ENCODE peak calls at places on chromosomes 6 and 20, in four cellular contexts. O, Q, M and U are unnamed samples.

GRCh38 chr6:161844804-161845203 is 570.9 kb upstream of the AGPAT4 start:
- DNase-seq in O (no peak), Q (no peak), M (no peak), U (no peak)

GRCh38 chr20:33305591-33306057 is 22.6 kb downstream of the BPIFB1 start:
- DNase-seq in O (no peak), Q (no peak), M (no peak), U (no peak)

GRCh38 chr6:125947581-125947980 is 9.0 kb upstream of the HINT3 start:
- DNase-seq in O (no peak), Q (no peak), M (no peak), U (no peak)

GRCh38 chr20:59583428-59584277 is 20.7 kb upstream of the PHACTR3 start:
- DNase-seq in O (no peak), Q (peak), M (no peak), U (no peak)

GRCh38 chr6:18323935-18324707 is 59.8 kb upstream of the DEK start:
- DNase-seq in O (peak), Q (no peak), M (no peak), U (peak)

GRCh38 chr6:14897836-14898235 is 348.0 kb upstream of the JARID2 start:
- DNase-seq in O (no peak), Q (no peak), M (no peak), U (no peak)

GRCh38 chr6:110422444-110422822 is 7.1 kb upstream of the DDO start:
- DNase-seq in O (no peak), Q (no peak), M (no peak), U (no peak)

GRCh38 chr6:80969439-80969838 is 783.0 kb downstream of the TENT5A start:
- DNase-seq in O (no peak), Q (no peak), M (no peak), U (no peak)

GRCh38 chr6:138817799-138818198 is 21.9 kb downstream of the ECT2L start:
- DNase-seq in O (no peak), Q (peak), M (peak), U (no peak)

GRCh38 chr6:133241088-133241900 is at the start of gene EYA4:
- DNase-seq in O (no peak), Q (no peak), M (peak), U (no peak)

GRCh38 chr6:164085086-164085485 is 670.6 kb downstream of the QKI start:
- DNase-seq in O (no peak), Q (no peak), M (no peak), U (no peak)

GRCh38 chr6:1388081-1388926 is 1.1 kb upstream of the FOXF2 start:
- DNase-seq in O (no peak), Q (no peak), M (no peak), U (no peak)

GRCh38 chr6:133542056-133542821 is 301.1 kb downstream of the EYA4 start:
- DNase-seq in O (no peak), Q (no peak), M (no peak), U (no peak)

GRCh38 chr6:1055015-1055921 is 256.6 kb upstream of the FOXQ1 start:
- DNase-seq in O (no peak), Q (no peak), M (no peak), U (no peak)

GRCh38 chr6:81769834-81770233 is 17.4 kb upstream of the TENT5A start:
- DNase-seq in O (no peak), Q (no peak), M (no peak), U (no peak)

GRCh38 chr20:44403194-44404112 is 48.0 kb downstream of the HNF4A start:
- DNase-seq in O (no peak), Q (no peak), M (no peak), U (no peak)